ENCODE peak calls at places on chromosomes 12 and 14, in seven cellular contexts. T is adipocyte; Z is K562; O is astrocyte of the spinal cord; L is fibroblast of the aortic adventitia; M is CD8-positive, alpha-beta memory T cell; W is GM23248. F is an unnamed sample.

GRCh38 chr12:111196532-111196931 is 172.4 kb downstream of the PHETA1 start:
- DNase-seq in M (no peak), Z (no peak), L (no peak), O (no peak), T (no peak), W (no peak), F (no peak)

GRCh38 chr14:51094282-51094821 is 553 bp downstream of the TRIM9 start:
- DNase-seq in W (peak; percentile 30), T (no peak), Z (no peak), L (no peak), O (no peak), M (no peak), F (no peak)

GRCh38 chr14:30125322-30125944 is 197.8 kb upstream of the PRKD1 start:
- DNase-seq in Z (no peak), O (no peak), L (no peak), T (peak; percentile 30), M (no peak), W (peak; percentile 18), F (no peak)

GRCh38 chr12:104793280-104793679 is 164.8 kb downstream of the SLC41A2 start:
- DNase-seq in W (peak; percentile 92), T (peak; percentile 78), L (peak; percentile 97), Z (no peak), O (peak; percentile 72), M (no peak), F (no peak)

GRCh38 chr12:3041558-3042164 is 35.5 kb upstream of the TSPAN9 start:
- DNase-seq in Z (peak; percentile 85), T (peak; percentile 88), O (peak; percentile 80), M (no peak), W (peak; percentile 82), L (peak; percentile 71), F (peak; percentile 71)

GRCh38 chr12:105278043-105278697 is 42.2 kb upstream of the APPL2 start:
- DNase-seq in L (peak; percentile 49), T (no peak), O (no peak), M (no peak), W (peak; percentile 75), Z (peak; percentile 7), F (no peak)

GRCh38 chr12:11584213-11584855 is 65.1 kb upstream of the ETV6 start:
- DNase-seq in O (no peak), M (no peak), Z (no peak), W (peak; percentile 39), L (no peak), T (peak; percentile 40), F (no peak)

GRCh38 chr14:24066490-24067132 is 4.8 kb upstream of the CPNE6 start:
- DNase-seq in T (no peak), W (no peak), M (no peak), L (no peak), O (no peak), Z (no peak), F (no peak)

GRCh38 chr12:56300644-56301464 is 724 bp upstream of the CS start:
- DNase-seq in Z (peak; percentile 95), O (no peak), W (no peak), M (no peak), L (no peak), T (no peak), F (no peak)

GRCh38 chr14:59482471-59483331 is 1.5 kb downstream of the L3HYPDH start:
- DNase-seq in M (no peak), W (peak; percentile 96), T (peak; percentile 89), Z (peak; percentile 62), L (peak; percentile 94), O (peak; percentile 88), F (no peak)

GRCh38 chr12:225012-225411 is 11.1 kb upstream of the SLC6A12 start:
- DNase-seq in W (no peak), L (no peak), O (no peak), T (no peak), M (no peak), Z (no peak), F (no peak)

GRCh38 chr14:95770777-95771176 is 56.9 kb upstream of the TCL1A start:
- DNase-seq in T (no peak), O (no peak), M (no peak), L (no peak), Z (no peak), W (peak; percentile 2), F (peak; percentile 33)

GRCh38 chr14:87899228-87899627 is 93.8 kb downstream of the GALC start:
- DNase-seq in T (no peak), O (no peak), Z (no peak), L (no peak), M (no peak), W (no peak), F (no peak)

GRCh38 chr14:20493634-20494033 is 11.7 kb upstream of the RNASE10 start:
- DNase-seq in L (no peak), Z (no peak), O (no peak), T (no peak), M (no peak), W (no peak), F (no peak)

GRCh38 chr14:51750542-51750941 is 98.8 kb downstream of the FRMD6 start:
- DNase-seq in Z (no peak), L (no peak), T (no peak), O (no peak), W (no peak), M (no peak), F (no peak)

GRCh38 chr12:67760586-67761275 is 112.2 kb downstream of the DYRK2 start:
- DNase-seq in M (no peak), L (peak; percentile 61), O (no peak), T (no peak), Z (no peak), W (peak; percentile 11), F (no peak)

GRCh38 chr14:61331992-61332657 is 10.7 kb downstream of the PRKCH start:
- DNase-seq in W (no peak), O (no peak), M (no peak), Z (no peak), L (no peak), T (no peak), F (no peak)

GRCh38 chr14:99758121-99758871 is 34.9 kb upstream of the EML1 start:
- DNase-seq in O (peak; percentile 94), W (peak; percentile 98), M (no peak), T (peak; percentile 89), L (peak; percentile 85), Z (no peak), F (no peak)

GRCh38 chr12:117359029-117359845 is 2.2 kb downstream of the NOS1 start:
- DNase-seq in T (no peak), L (no peak), W (no peak), O (no peak), M (no peak), Z (no peak), F (no peak)

GRCh38 chr14:76908834-76909233 is 82.6 kb downstream of the LRRC74A start:
- DNase-seq in T (no peak), O (no peak), Z (no peak), M (no peak), W (no peak), L (no peak), F (peak; percentile 95)

GRCh38 chr14:76902591-76902990 is 76.4 kb downstream of the LRRC74A start:
- DNase-seq in L (no peak), O (no peak), M (no peak), Z (no peak), T (no peak), W (no peak), F (no peak)

GRCh38 chr14:76901171-76902055 is 75.2 kb downstream of the LRRC74A start:
- DNase-seq in M (no peak), L (peak; percentile 61), O (no peak), W (peak; percentile 34), T (peak; percentile 74), Z (no peak), F (no peak)

GRCh38 chr14:76904100-76904739 is 78.0 kb downstream of the LRRC74A start:
- DNase-seq in Z (no peak), M (no peak), O (peak; percentile 82), L (peak; percentile 96), W (peak; percentile 99), T (peak; percentile 94), F (no peak)

DNA sequence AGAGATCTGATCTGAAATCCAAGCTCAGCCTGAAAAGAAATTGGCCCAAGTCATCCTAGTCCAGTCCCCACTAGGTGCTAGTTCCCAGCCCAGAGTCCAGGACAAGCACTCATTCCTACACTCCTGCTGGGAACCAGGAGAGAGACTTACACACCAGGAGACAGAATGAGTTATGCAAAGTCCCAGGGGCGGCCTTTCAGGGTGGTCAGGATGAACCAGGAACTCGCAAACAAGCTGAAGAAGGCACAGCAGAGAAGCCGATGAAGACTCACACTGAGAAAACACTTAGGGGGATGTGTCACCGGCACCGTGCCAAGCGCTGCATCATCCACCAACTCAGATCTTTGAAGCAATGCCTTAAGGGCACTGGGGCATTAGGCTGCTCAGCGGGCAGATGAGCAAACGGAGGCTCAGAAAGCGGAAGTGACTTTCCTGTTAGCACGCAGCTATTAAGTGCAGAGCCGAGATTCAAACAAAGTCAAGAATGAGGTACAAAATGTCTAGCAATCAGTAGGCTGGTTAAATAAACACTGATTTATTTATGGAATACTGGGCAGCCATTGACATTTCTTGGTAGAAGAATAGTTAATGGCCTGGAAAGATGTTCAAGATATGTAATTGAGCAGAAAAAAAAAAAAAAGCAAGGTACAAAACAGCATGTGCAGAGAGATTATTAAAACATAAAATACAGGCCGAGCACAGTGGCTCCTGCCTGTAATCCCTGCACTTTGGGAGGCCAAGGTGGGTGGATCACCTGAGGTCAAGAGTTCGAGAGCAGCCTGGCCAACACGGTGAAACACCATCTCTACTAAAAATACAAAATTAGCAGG is 78.7 kb downstream of the LRRC74A start:
- DNase-seq in Z (no peak), W (peak; percentile 99), T (peak; percentile 90), O (peak; percentile 97), M (peak; percentile 38), L (peak; percentile 85), F (peak; percentile 90)
- H3K4me3 ChIP-seq in Z (no peak overlapping the region), W (peak overlapping the region; percentile 50), T (peak overlapping the region; percentile 63), O (no peak overlapping the region), M (no peak overlapping the region), L (no peak overlapping the region), F (no peak overlapping the region)

DNA sequence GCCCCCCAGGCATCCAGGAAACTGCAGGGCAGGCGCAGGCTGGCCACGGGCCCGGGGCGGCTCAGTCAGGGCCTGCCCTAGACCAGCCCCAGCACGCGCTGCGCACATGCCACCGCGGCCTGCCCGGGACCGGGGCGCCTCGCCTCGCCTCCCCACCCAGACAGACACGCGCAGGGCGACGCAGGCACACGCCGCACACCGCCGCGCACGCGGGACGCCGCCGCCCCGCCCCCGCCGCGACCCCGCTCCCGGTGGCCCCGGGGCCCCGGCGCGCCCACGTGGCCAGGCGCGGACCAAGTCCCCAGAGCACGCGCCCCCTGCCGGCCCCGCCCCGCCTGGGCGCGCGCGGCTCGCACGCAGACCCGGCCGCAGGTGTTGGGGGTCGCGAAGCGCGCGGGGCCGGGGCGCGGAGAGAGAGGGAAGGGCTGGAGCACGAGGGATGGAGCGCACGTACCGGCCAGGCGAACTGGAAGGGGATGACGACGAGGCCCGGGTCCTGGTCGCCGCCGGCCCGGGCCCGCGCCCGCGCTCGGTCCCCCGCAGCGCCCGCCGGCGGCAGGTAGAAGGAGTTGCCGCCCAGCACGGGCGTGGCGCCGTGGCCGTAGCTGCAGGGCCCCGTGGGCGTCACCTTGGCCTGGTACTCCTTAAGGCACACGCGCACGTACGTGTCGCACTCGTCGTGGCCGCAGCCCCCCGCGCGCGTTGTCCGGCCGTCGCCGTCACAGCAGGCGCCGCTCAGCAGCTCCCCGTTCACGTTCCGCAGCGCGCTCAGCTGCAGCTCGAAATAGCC is 1.1 kb downstream of the JAG2 start:
- DNase-seq in W (peak; percentile 37), M (no peak), T (peak; percentile 38), L (no peak), Z (peak; percentile 65), O (no peak), F (no peak)
- H3K4me3 ChIP-seq in W (no peak overlapping the region), M (no peak overlapping the region), T (no peak overlapping the region), L (no peak overlapping the region), Z (peak overlapping the region; percentile 47), O (no peak overlapping the region), F (peak overlapping the region; percentile 24)

GRCh38 chr12:58916153-58916709 is 4.1 kb downstream of the LRIG3 start:
- DNase-seq in W (no peak), M (no peak), Z (no peak), T (peak; percentile 47), L (no peak), O (no peak), F (no peak)
- H3K4me3 ChIP-seq in W (peak overlapping the region; percentile 95), M (no peak overlapping the region), Z (no peak overlapping the region), T (peak overlapping the region; percentile 92), L (peak overlapping the region; percentile 94), O (peak overlapping the region; percentile 77), F (no peak overlapping the region)

GRCh38 chr12:1840561-1840960 is 20.2 kb downstream of the LRTM2 start:
- DNase-seq in Z (no peak), W (no peak), L (no peak), O (no peak), M (no peak), T (no peak), F (no peak)
- H3K4me3 ChIP-seq in Z (no peak overlapping the region), W (no peak overlapping the region), L (no peak overlapping the region), O (no peak overlapping the region), M (no peak overlapping the region), T (no peak overlapping the region), F (no peak overlapping the region)